ENCODE peak calls at places on chromosomes 3 and 15, in five cellular contexts. One of them, this sample, is unnamed.

GRCh38 chr15:80274554-80274953 is 22.5 kb upstream of the CTXND1 start:
- DNase-seq in Ammon's horn: no peak
- DNase-seq in Caco-2: no peak
- DNase-seq in AG09319: no peak
- DNase-seq in HFF-Myc: no peak
- DNase-seq in this sample: no peak

GRCh38 chr3:11495948-11496557 is 147.7 kb downstream of the VGLL4 start:
- DNase-seq in Caco-2: no peak
- DNase-seq in AG09319: no peak
- DNase-seq in Ammon's horn: no peak
- DNase-seq in HFF-Myc: no peak
- DNase-seq in this sample: no peak

GRCh38 chr3:94739420-94739819 is 676.6 kb downstream of the NSUN3 start:
- DNase-seq in HFF-Myc: no peak
- DNase-seq in AG09319: no peak
- DNase-seq in Caco-2: no peak
- DNase-seq in Ammon's horn: no peak
- DNase-seq in this sample: no peak

GRCh38 chr3:28206479-28206878 is 34.9 kb upstream of the CMC1 start:
- DNase-seq in HFF-Myc: no peak
- DNase-seq in Caco-2: no peak
- DNase-seq in AG09319: no peak
- DNase-seq in Ammon's horn: no peak
- DNase-seq in this sample: no peak

GRCh38 chr3:45688194-45688881 is 858 bp upstream of the SACM1L start:
- DNase-seq in Caco-2: peak; percentile 48
- DNase-seq in Ammon's horn: peak; percentile 55
- DNase-seq in AG09319: no peak
- DNase-seq in HFF-Myc: no peak
- DNase-seq in this sample: no peak

GRCh38 chr15:66293085-66293418 is 316 bp upstream of the DIS3L start:
- DNase-seq in Ammon's horn: no peak
- DNase-seq in HFF-Myc: no peak
- DNase-seq in Caco-2: peak; percentile 51
- DNase-seq in AG09319: no peak
- DNase-seq in this sample: no peak

GRCh38 chr3:10816019-10816862 is at the start of gene SLC6A11:
- DNase-seq in AG09319: no peak
- DNase-seq in Caco-2: no peak
- DNase-seq in HFF-Myc: no peak
- DNase-seq in Ammon's horn: peak; percentile 25
- DNase-seq in this sample: no peak

GRCh38 chr15:60763668-60764067 is 284.7 kb upstream of the ICE2 start:
- DNase-seq in AG09319: no peak
- DNase-seq in Ammon's horn: no peak
- DNase-seq in HFF-Myc: no peak
- DNase-seq in Caco-2: no peak
- DNase-seq in this sample: no peak

GRCh38 chr3:141305436-141305835 is 62.9 kb upstream of the ZBTB38 start:
- DNase-seq in AG09319: peak; percentile 27
- DNase-seq in Ammon's horn: no peak
- DNase-seq in HFF-Myc: no peak
- DNase-seq in Caco-2: no peak
- DNase-seq in this sample: peak; percentile 45

GRCh38 chr3:131503328-131503650 is 518 bp upstream of the MRPL3 start:
- DNase-seq in HFF-Myc: peak; percentile 51
- DNase-seq in Caco-2: no peak
- DNase-seq in AG09319: peak; percentile 2
- DNase-seq in Ammon's horn: no peak
- DNase-seq in this sample: no peak